ENCODE peak calls at places on chromosome 3, in six cellular contexts. One of them, this sample, is unnamed.
A peak's percentile ranks its signal among the peaks of the same experiment; 100 is the strongest.

GRCh38 chr3:187628169-187628568 is 42.0 kb downstream of the SST start:
- DNase-seq in NCI-H1930: no peak
- DNase-seq in lung microvascular endothelial cell: no peak
- DNase-seq in mesenteric fat pad: no peak
- DNase-seq in stimulated activated CD4-positive, alpha-beta T cell treated with anti-CD3 and anti-CD28 coated beads, TNF-alpha, amount 100 ng/mL, for 48 hours: no peak
- DNase-seq in NCI-H446: no peak
- DNase-seq in this sample: no peak

GRCh38 chr3:9784876-9785443 is 7.3 kb downstream of the TADA3 start:
- DNase-seq in NCI-H1930: no peak
- DNase-seq in lung microvascular endothelial cell: no peak
- DNase-seq in mesenteric fat pad: no peak
- DNase-seq in stimulated activated CD4-positive, alpha-beta T cell treated with anti-CD3 and anti-CD28 coated beads, TNF-alpha, amount 100 ng/mL, for 48 hours: no peak
- DNase-seq in NCI-H446: no peak
- DNase-seq in this sample: no peak

GRCh38 chr3:78857494-78858111 is 910.2 kb downstream of the ROBO1 start:
- DNase-seq in NCI-H1930: no peak
- DNase-seq in lung microvascular endothelial cell: no peak
- DNase-seq in mesenteric fat pad: no peak
- DNase-seq in stimulated activated CD4-positive, alpha-beta T cell treated with anti-CD3 and anti-CD28 coated beads, TNF-alpha, amount 100 ng/mL, for 48 hours: no peak
- DNase-seq in NCI-H446: no peak
- DNase-seq in this sample: no peak

GRCh38 chr3:38758557-38758956 is 57.5 kb downstream of the SCN10A start:
- DNase-seq in NCI-H1930: no peak
- DNase-seq in lung microvascular endothelial cell: no peak
- DNase-seq in mesenteric fat pad: no peak
- DNase-seq in stimulated activated CD4-positive, alpha-beta T cell treated with anti-CD3 and anti-CD28 coated beads, TNF-alpha, amount 100 ng/mL, for 48 hours: no peak
- DNase-seq in NCI-H446: no peak
- DNase-seq in this sample: no peak

GRCh38 chr3:10394491-10395025 is 73.6 kb upstream of the SEC13 start:
- DNase-seq in NCI-H1930: no peak
- DNase-seq in lung microvascular endothelial cell: no peak
- DNase-seq in mesenteric fat pad: no peak
- DNase-seq in stimulated activated CD4-positive, alpha-beta T cell treated with anti-CD3 and anti-CD28 coated beads, TNF-alpha, amount 100 ng/mL, for 48 hours: no peak
- DNase-seq in NCI-H446: no peak
- DNase-seq in this sample: no peak

GRCh38 chr3:53843195-53844177 is 2.7 kb downstream of the CHDH start:
- DNase-seq in NCI-H1930: no peak
- DNase-seq in lung microvascular endothelial cell: no peak
- DNase-seq in mesenteric fat pad: no peak
- DNase-seq in stimulated activated CD4-positive, alpha-beta T cell treated with anti-CD3 and anti-CD28 coated beads, TNF-alpha, amount 100 ng/mL, for 48 hours: no peak
- DNase-seq in NCI-H446: no peak
- DNase-seq in this sample: no peak

GRCh38 chr3:64083588-64083974 is 60.3 kb upstream of the PSMD6 start:
- DNase-seq in NCI-H1930: no peak
- DNase-seq in lung microvascular endothelial cell: no peak
- DNase-seq in mesenteric fat pad: no peak
- DNase-seq in stimulated activated CD4-positive, alpha-beta T cell treated with anti-CD3 and anti-CD28 coated beads, TNF-alpha, amount 100 ng/mL, for 48 hours: no peak
- DNase-seq in NCI-H446: no peak
- DNase-seq in this sample: no peak

GRCh38 chr3:117278424-117279190 is 569.0 kb downstream of the TUSC7 start:
- DNase-seq in NCI-H1930: no peak
- DNase-seq in lung microvascular endothelial cell: peak; percentile 90
- DNase-seq in mesenteric fat pad: no peak
- DNase-seq in stimulated activated CD4-positive, alpha-beta T cell treated with anti-CD3 and anti-CD28 coated beads, TNF-alpha, amount 100 ng/mL, for 48 hours: no peak
- DNase-seq in NCI-H446: peak; percentile 68
- DNase-seq in this sample: no peak

GRCh38 chr3:56732109-56732508 is 49.0 kb upstream of the TASOR start:
- DNase-seq in NCI-H1930: no peak
- DNase-seq in lung microvascular endothelial cell: no peak
- DNase-seq in mesenteric fat pad: no peak
- DNase-seq in stimulated activated CD4-positive, alpha-beta T cell treated with anti-CD3 and anti-CD28 coated beads, TNF-alpha, amount 100 ng/mL, for 48 hours: no peak
- DNase-seq in NCI-H446: no peak
- DNase-seq in this sample: no peak

GRCh38 chr3:134251731-134252391 is 1.2 kb upstream of the RYK start:
- DNase-seq in NCI-H1930: no peak
- DNase-seq in lung microvascular endothelial cell: no peak
- DNase-seq in mesenteric fat pad: no peak
- DNase-seq in stimulated activated CD4-positive, alpha-beta T cell treated with anti-CD3 and anti-CD28 coated beads, TNF-alpha, amount 100 ng/mL, for 48 hours: no peak
- DNase-seq in NCI-H446: no peak
- DNase-seq in this sample: no peak

GRCh38 chr3:162034368-162034767 is 537.8 kb downstream of the OTOL1 start:
- DNase-seq in NCI-H1930: no peak
- DNase-seq in lung microvascular endothelial cell: no peak
- DNase-seq in mesenteric fat pad: no peak
- DNase-seq in stimulated activated CD4-positive, alpha-beta T cell treated with anti-CD3 and anti-CD28 coated beads, TNF-alpha, amount 100 ng/mL, for 48 hours: no peak
- DNase-seq in NCI-H446: no peak
- DNase-seq in this sample: no peak

GRCh38 chr3:37072892-37073291 is 79.6 kb downstream of the MLH1 start:
- DNase-seq in NCI-H1930: no peak
- DNase-seq in lung microvascular endothelial cell: peak; percentile 12
- DNase-seq in mesenteric fat pad: no peak
- DNase-seq in stimulated activated CD4-positive, alpha-beta T cell treated with anti-CD3 and anti-CD28 coated beads, TNF-alpha, amount 100 ng/mL, for 48 hours: no peak
- DNase-seq in NCI-H446: peak; percentile 0
- DNase-seq in this sample: no peak

GRCh38 chr3:45832691-45833090 is 9.2 kb downstream of the LZTFL1 start:
- DNase-seq in NCI-H1930: no peak
- DNase-seq in lung microvascular endothelial cell: peak; percentile 44
- DNase-seq in mesenteric fat pad: no peak
- DNase-seq in stimulated activated CD4-positive, alpha-beta T cell treated with anti-CD3 and anti-CD28 coated beads, TNF-alpha, amount 100 ng/mL, for 48 hours: no peak
- DNase-seq in NCI-H446: no peak
- DNase-seq in this sample: no peak

GRCh38 chr3:112327371-112327951 is 5.5 kb upstream of the CD200 start:
- DNase-seq in NCI-H1930: peak; percentile 32
- DNase-seq in lung microvascular endothelial cell: peak; percentile 76
- DNase-seq in mesenteric fat pad: no peak
- DNase-seq in stimulated activated CD4-positive, alpha-beta T cell treated with anti-CD3 and anti-CD28 coated beads, TNF-alpha, amount 100 ng/mL, for 48 hours: no peak
- DNase-seq in NCI-H446: no peak
- DNase-seq in this sample: peak; percentile 9

GRCh38 chr3:34213481-34213880 is 415.1 kb downstream of the PDCD6IP start:
- DNase-seq in NCI-H1930: no peak
- DNase-seq in lung microvascular endothelial cell: peak; percentile 12
- DNase-seq in mesenteric fat pad: no peak
- DNase-seq in stimulated activated CD4-positive, alpha-beta T cell treated with anti-CD3 and anti-CD28 coated beads, TNF-alpha, amount 100 ng/mL, for 48 hours: no peak
- DNase-seq in NCI-H446: no peak
- DNase-seq in this sample: no peak

GRCh38 chr3:2300938-2301337 is 202.3 kb downstream of the CNTN4 start:
- DNase-seq in NCI-H1930: no peak
- DNase-seq in lung microvascular endothelial cell: no peak
- DNase-seq in mesenteric fat pad: no peak
- DNase-seq in stimulated activated CD4-positive, alpha-beta T cell treated with anti-CD3 and anti-CD28 coated beads, TNF-alpha, amount 100 ng/mL, for 48 hours: no peak
- DNase-seq in NCI-H446: no peak
- DNase-seq in this sample: no peak

GRCh38 chr3:73601031-73601430 is 23.7 kb downstream of the PDZRN3 start:
- DNase-seq in NCI-H1930: no peak
- DNase-seq in lung microvascular endothelial cell: no peak
- DNase-seq in mesenteric fat pad: no peak
- DNase-seq in stimulated activated CD4-positive, alpha-beta T cell treated with anti-CD3 and anti-CD28 coated beads, TNF-alpha, amount 100 ng/mL, for 48 hours: no peak
- DNase-seq in NCI-H446: no peak
- DNase-seq in this sample: no peak

GRCh38 chr3:188084751-188085595 is 69.0 kb upstream of the LPP start:
- DNase-seq in NCI-H1930: no peak
- DNase-seq in lung microvascular endothelial cell: no peak
- DNase-seq in mesenteric fat pad: no peak
- DNase-seq in stimulated activated CD4-positive, alpha-beta T cell treated with anti-CD3 and anti-CD28 coated beads, TNF-alpha, amount 100 ng/mL, for 48 hours: no peak
- DNase-seq in NCI-H446: no peak
- DNase-seq in this sample: no peak

GRCh38 chr3:108130247-108130646 is 39.4 kb upstream of the CD47 start:
- DNase-seq in NCI-H1930: no peak
- DNase-seq in lung microvascular endothelial cell: no peak
- DNase-seq in mesenteric fat pad: no peak
- DNase-seq in stimulated activated CD4-positive, alpha-beta T cell treated with anti-CD3 and anti-CD28 coated beads, TNF-alpha, amount 100 ng/mL, for 48 hours: no peak
- DNase-seq in NCI-H446: no peak
- DNase-seq in this sample: no peak

GRCh38 chr3:50624634-50625033 is 7.7 kb downstream of the MAPKAPK3 start:
- DNase-seq in NCI-H1930: no peak
- DNase-seq in lung microvascular endothelial cell: no peak
- DNase-seq in mesenteric fat pad: no peak
- DNase-seq in stimulated activated CD4-positive, alpha-beta T cell treated with anti-CD3 and anti-CD28 coated beads, TNF-alpha, amount 100 ng/mL, for 48 hours: no peak
- DNase-seq in NCI-H446: no peak
- DNase-seq in this sample: no peak

GRCh38 chr3:68878962-68879361 is 53.4 kb downstream of the TAFA4 start:
- DNase-seq in NCI-H1930: no peak
- DNase-seq in lung microvascular endothelial cell: no peak
- DNase-seq in mesenteric fat pad: no peak
- DNase-seq in stimulated activated CD4-positive, alpha-beta T cell treated with anti-CD3 and anti-CD28 coated beads, TNF-alpha, amount 100 ng/mL, for 48 hours: no peak
- DNase-seq in NCI-H446: no peak
- DNase-seq in this sample: no peak

GRCh38 chr3:22988566-22988965 is 214.6 kb upstream of the UBE2E2 start:
- DNase-seq in NCI-H1930: no peak
- DNase-seq in lung microvascular endothelial cell: no peak
- DNase-seq in mesenteric fat pad: no peak
- DNase-seq in stimulated activated CD4-positive, alpha-beta T cell treated with anti-CD3 and anti-CD28 coated beads, TNF-alpha, amount 100 ng/mL, for 48 hours: no peak
- DNase-seq in NCI-H446: no peak
- DNase-seq in this sample: no peak

GRCh38 chr3:176584413-176585176 is 612.7 kb downstream of the TBL1XR1 start:
- DNase-seq in NCI-H1930: no peak
- DNase-seq in lung microvascular endothelial cell: no peak
- DNase-seq in mesenteric fat pad: no peak
- DNase-seq in stimulated activated CD4-positive, alpha-beta T cell treated with anti-CD3 and anti-CD28 coated beads, TNF-alpha, amount 100 ng/mL, for 48 hours: no peak
- DNase-seq in NCI-H446: no peak
- DNase-seq in this sample: no peak

GRCh38 chr3:79516795-79517194 is 251.0 kb downstream of the ROBO1 start:
- DNase-seq in NCI-H1930: no peak
- DNase-seq in lung microvascular endothelial cell: peak; percentile 11
- DNase-seq in mesenteric fat pad: no peak
- DNase-seq in stimulated activated CD4-positive, alpha-beta T cell treated with anti-CD3 and anti-CD28 coated beads, TNF-alpha, amount 100 ng/mL, for 48 hours: no peak
- DNase-seq in NCI-H446: no peak
- DNase-seq in this sample: no peak

GRCh38 chr3:160852856-160853255 is 96.8 kb downstream of the PPM1L start:
- DNase-seq in NCI-H1930: no peak
- DNase-seq in lung microvascular endothelial cell: no peak
- DNase-seq in mesenteric fat pad: no peak
- DNase-seq in stimulated activated CD4-positive, alpha-beta T cell treated with anti-CD3 and anti-CD28 coated beads, TNF-alpha, amount 100 ng/mL, for 48 hours: no peak
- DNase-seq in NCI-H446: no peak
- DNase-seq in this sample: no peak

GRCh38 chr3:38627956-38628355 is 21.5 kb downstream of the SCN5A start:
- DNase-seq in NCI-H1930: no peak
- DNase-seq in lung microvascular endothelial cell: peak; percentile 66
- DNase-seq in mesenteric fat pad: no peak
- DNase-seq in stimulated activated CD4-positive, alpha-beta T cell treated with anti-CD3 and anti-CD28 coated beads, TNF-alpha, amount 100 ng/mL, for 48 hours: no peak
- DNase-seq in NCI-H446: no peak
- DNase-seq in this sample: no peak

GRCh38 chr3:195148553-195148952 is 122.4 kb downstream of the XXYLT1 start:
- DNase-seq in NCI-H1930: no peak
- DNase-seq in lung microvascular endothelial cell: peak; percentile 75
- DNase-seq in mesenteric fat pad: no peak
- DNase-seq in stimulated activated CD4-positive, alpha-beta T cell treated with anti-CD3 and anti-CD28 coated beads, TNF-alpha, amount 100 ng/mL, for 48 hours: no peak
- DNase-seq in NCI-H446: no peak
- DNase-seq in this sample: no peak

GRCh38 chr3:164459526-164460151 is 618.7 kb downstream of the SI start:
- DNase-seq in NCI-H1930: no peak
- DNase-seq in lung microvascular endothelial cell: no peak
- DNase-seq in mesenteric fat pad: no peak
- DNase-seq in stimulated activated CD4-positive, alpha-beta T cell treated with anti-CD3 and anti-CD28 coated beads, TNF-alpha, amount 100 ng/mL, for 48 hours: no peak
- DNase-seq in NCI-H446: no peak
- DNase-seq in this sample: no peak

GRCh38 chr3:81702126-81702525 is 59.3 kb downstream of the GBE1 start:
- DNase-seq in NCI-H1930: no peak
- DNase-seq in lung microvascular endothelial cell: no peak
- DNase-seq in mesenteric fat pad: no peak
- DNase-seq in stimulated activated CD4-positive, alpha-beta T cell treated with anti-CD3 and anti-CD28 coated beads, TNF-alpha, amount 100 ng/mL, for 48 hours: no peak
- DNase-seq in NCI-H446: no peak
- DNase-seq in this sample: no peak

GRCh38 chr3:150414273-150414672 is 6.2 kb downstream of the TSC22D2 start:
- DNase-seq in NCI-H1930: no peak
- DNase-seq in lung microvascular endothelial cell: peak; percentile 50
- DNase-seq in mesenteric fat pad: no peak
- DNase-seq in stimulated activated CD4-positive, alpha-beta T cell treated with anti-CD3 and anti-CD28 coated beads, TNF-alpha, amount 100 ng/mL, for 48 hours: no peak
- DNase-seq in NCI-H446: no peak
- DNase-seq in this sample: no peak

GRCh38 chr3:127459205-127459604 is 131.3 kb downstream of the TPRA1 start:
- DNase-seq in NCI-H1930: no peak
- DNase-seq in lung microvascular endothelial cell: no peak
- DNase-seq in mesenteric fat pad: no peak
- DNase-seq in stimulated activated CD4-positive, alpha-beta T cell treated with anti-CD3 and anti-CD28 coated beads, TNF-alpha, amount 100 ng/mL, for 48 hours: no peak
- DNase-seq in NCI-H446: no peak
- DNase-seq in this sample: no peak

GRCh38 chr3:171049831-171050444 is 23.4 kb upstream of the SLC2A2 start:
- DNase-seq in NCI-H1930: peak; percentile 19
- DNase-seq in lung microvascular endothelial cell: peak; percentile 75
- DNase-seq in mesenteric fat pad: no peak
- DNase-seq in stimulated activated CD4-positive, alpha-beta T cell treated with anti-CD3 and anti-CD28 coated beads, TNF-alpha, amount 100 ng/mL, for 48 hours: peak; percentile 27
- DNase-seq in NCI-H446: peak; percentile 56
- DNase-seq in this sample: peak; percentile 10

GRCh38 chr3:58683001-58683845 is 16.6 kb upstream of the FAM3D start:
- DNase-seq in NCI-H1930: no peak
- DNase-seq in lung microvascular endothelial cell: no peak
- DNase-seq in mesenteric fat pad: no peak
- DNase-seq in stimulated activated CD4-positive, alpha-beta T cell treated with anti-CD3 and anti-CD28 coated beads, TNF-alpha, amount 100 ng/mL, for 48 hours: no peak
- DNase-seq in NCI-H446: no peak
- DNase-seq in this sample: no peak

GRCh38 chr3:64838150-64838735 is 150.4 kb upstream of the ADAMTS9 start:
- DNase-seq in NCI-H1930: no peak
- DNase-seq in lung microvascular endothelial cell: no peak
- DNase-seq in mesenteric fat pad: no peak
- DNase-seq in stimulated activated CD4-positive, alpha-beta T cell treated with anti-CD3 and anti-CD28 coated beads, TNF-alpha, amount 100 ng/mL, for 48 hours: no peak
- DNase-seq in NCI-H446: no peak
- DNase-seq in this sample: no peak

GRCh38 chr3:138673641-138674040 is 65.1 kb downstream of the FAIM start:
- DNase-seq in NCI-H1930: no peak
- DNase-seq in lung microvascular endothelial cell: peak; percentile 93
- DNase-seq in mesenteric fat pad: no peak
- DNase-seq in stimulated activated CD4-positive, alpha-beta T cell treated with anti-CD3 and anti-CD28 coated beads, TNF-alpha, amount 100 ng/mL, for 48 hours: no peak
- DNase-seq in NCI-H446: no peak
- DNase-seq in this sample: no peak

GRCh38 chr3:132773071-132773619 is 50.9 kb upstream of the NPHP3 start:
- DNase-seq in NCI-H1930: no peak
- DNase-seq in lung microvascular endothelial cell: no peak
- DNase-seq in mesenteric fat pad: no peak
- DNase-seq in stimulated activated CD4-positive, alpha-beta T cell treated with anti-CD3 and anti-CD28 coated beads, TNF-alpha, amount 100 ng/mL, for 48 hours: no peak
- DNase-seq in NCI-H446: no peak
- DNase-seq in this sample: no peak

GRCh38 chr3:155026999-155027591 is 53.0 kb upstream of the MME start:
- DNase-seq in NCI-H1930: no peak
- DNase-seq in lung microvascular endothelial cell: no peak
- DNase-seq in mesenteric fat pad: no peak
- DNase-seq in stimulated activated CD4-positive, alpha-beta T cell treated with anti-CD3 and anti-CD28 coated beads, TNF-alpha, amount 100 ng/mL, for 48 hours: no peak
- DNase-seq in NCI-H446: no peak
- DNase-seq in this sample: no peak